ENCODE peak calls at places on chromosomes 5 and 9, in five cellular contexts. One of them, this sample, is unnamed.

GRCh38 chr9:107638922-107639321 is 149.4 kb upstream of the KLF4 start:
- DNase-seq in AG10803: peak; percentile 88
- DNase-seq in cardiac muscle cell: no peak
- DNase-seq in RWPE1: no peak
- DNase-seq in ovary: peak; percentile 85
- DNase-seq in this sample: peak; percentile 90

GRCh38 chr5:119365847-119366536 is 10.2 kb downstream of the TNFAIP8 start:
- DNase-seq in AG10803: peak; percentile 55
- DNase-seq in cardiac muscle cell: no peak
- DNase-seq in ovary: no peak
- DNase-seq in RWPE1: peak; percentile 35
- DNase-seq in this sample: peak; percentile 57

GRCh38 chr5:84242286-84242685 is 142.4 kb downstream of the EDIL3 start:
- DNase-seq in ovary: no peak
- DNase-seq in cardiac muscle cell: no peak
- DNase-seq in RWPE1: no peak
- DNase-seq in AG10803: peak; percentile 86
- DNase-seq in this sample: peak; percentile 93

GRCh38 chr5:23994581-23995370 is 487.4 kb downstream of the PRDM9 start:
- DNase-seq in RWPE1: peak; percentile 20
- DNase-seq in cardiac muscle cell: no peak
- DNase-seq in AG10803: no peak
- DNase-seq in ovary: no peak
- DNase-seq in this sample: no peak

GRCh38 chr5:142305211-142305610 is 19.6 kb downstream of the SPRY4 start:
- DNase-seq in RWPE1: no peak
- DNase-seq in ovary: no peak
- DNase-seq in cardiac muscle cell: no peak
- DNase-seq in AG10803: no peak
- DNase-seq in this sample: no peak

GRCh38 chr5:139982157-139982974 is 60.7 kb downstream of the NRG2 start:
- DNase-seq in RWPE1: peak; percentile 21
- DNase-seq in AG10803: peak; percentile 17
- DNase-seq in ovary: peak; percentile 67
- DNase-seq in cardiac muscle cell: peak; percentile 76
- DNase-seq in this sample: peak; percentile 35

GRCh38 chr9:12965303-12965702 is 190.5 kb downstream of the LURAP1L start:
- DNase-seq in AG10803: no peak
- DNase-seq in ovary: no peak
- DNase-seq in cardiac muscle cell: no peak
- DNase-seq in RWPE1: no peak
- DNase-seq in this sample: no peak

GRCh38 chr9:34246453-34246852 is 67.6 kb downstream of the UBAP1 start:
- DNase-seq in cardiac muscle cell: no peak
- DNase-seq in ovary: no peak
- DNase-seq in RWPE1: no peak
- DNase-seq in AG10803: no peak
- DNase-seq in this sample: no peak

GRCh38 chr5:142617416-142617815 is 68.5 kb downstream of the FGF1 start:
- DNase-seq in cardiac muscle cell: no peak
- DNase-seq in RWPE1: no peak
- DNase-seq in AG10803: no peak
- DNase-seq in ovary: no peak
- DNase-seq in this sample: no peak

GRCh38 chr9:118570076-118570475 is 799.2 kb downstream of the BRINP1 start:
- DNase-seq in AG10803: no peak
- DNase-seq in cardiac muscle cell: no peak
- DNase-seq in ovary: no peak
- DNase-seq in RWPE1: no peak
- DNase-seq in this sample: no peak

GRCh38 chr9:111728617-111729366 is 65.9 kb downstream of the SHOC1 start:
- DNase-seq in ovary: no peak
- DNase-seq in AG10803: peak; percentile 88
- DNase-seq in RWPE1: peak; percentile 90
- DNase-seq in cardiac muscle cell: no peak
- DNase-seq in this sample: peak; percentile 95

GRCh38 chr9:92717201-92718085 is 47.2 kb downstream of the BICD2 start:
- DNase-seq in RWPE1: no peak
- DNase-seq in AG10803: no peak
- DNase-seq in ovary: no peak
- DNase-seq in cardiac muscle cell: no peak
- DNase-seq in this sample: no peak

GRCh38 chr5:54612711-54613110 is 95.2 kb downstream of the SNX18 start:
- DNase-seq in RWPE1: no peak
- DNase-seq in AG10803: no peak
- DNase-seq in cardiac muscle cell: no peak
- DNase-seq in ovary: no peak
- DNase-seq in this sample: no peak
- TF ChIP-seq CTCF in RWPE1: no peak
- TF ChIP-seq CTCF in AG10803: no peak
- TF ChIP-seq CTCF in cardiac muscle cell: no peak
- TF ChIP-seq CTCF in ovary: no peak
- TF ChIP-seq CTCF in this sample: no peak

GRCh38 chr5:76404694-76405306 is 1.7 kb downstream of the IQGAP2 start:
- DNase-seq in RWPE1: no peak
- DNase-seq in AG10803: no peak
- DNase-seq in cardiac muscle cell: no peak
- DNase-seq in ovary: no peak
- DNase-seq in this sample: no peak

GRCh38 chr5:76402880-76403712 is at the start of gene IQGAP2:
- DNase-seq in cardiac muscle cell: peak; percentile 84
- DNase-seq in AG10803: peak; percentile 15
- DNase-seq in RWPE1: peak; percentile 77
- DNase-seq in ovary: peak; percentile 69
- DNase-seq in this sample: peak; percentile 27

GRCh38 chr5:76403963-76404693 is 1.0 kb downstream of the IQGAP2 start:
- DNase-seq in ovary: no peak
- DNase-seq in cardiac muscle cell: peak; percentile 67
- DNase-seq in RWPE1: no peak
- DNase-seq in AG10803: no peak
- DNase-seq in this sample: no peak

GRCh38 chr5:76402251-76402879 is 720 bp upstream of the IQGAP2 start:
- DNase-seq in ovary: peak; percentile 25
- DNase-seq in RWPE1: peak; percentile 20
- DNase-seq in AG10803: no peak
- DNase-seq in cardiac muscle cell: peak; percentile 47
- DNase-seq in this sample: no peak

DNA sequence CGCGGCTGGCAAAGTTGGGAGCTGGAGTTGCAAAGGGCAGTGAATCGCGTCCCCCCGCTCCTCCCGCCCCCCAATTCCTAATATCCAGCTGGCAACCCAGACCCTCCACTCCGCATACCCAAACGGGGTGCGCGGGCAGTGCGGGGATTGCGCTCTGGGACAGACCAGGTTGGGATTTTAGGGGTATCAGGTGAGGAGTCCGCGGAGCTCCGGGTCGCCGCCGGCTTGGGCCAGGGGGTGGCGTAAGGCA is 553 bp downstream of the IQGAP2 start:
- DNase-seq in RWPE1: peak; percentile 19
- DNase-seq in cardiac muscle cell: no peak
- DNase-seq in ovary: peak; percentile 56
- DNase-seq in AG10803: no peak
- DNase-seq in this sample: no peak
- TF ChIP-seq CTCF in RWPE1: no peak
- TF ChIP-seq CTCF in cardiac muscle cell: no peak
- TF ChIP-seq CTCF in ovary: no peak
- TF ChIP-seq CTCF in AG10803: no peak
- TF ChIP-seq CTCF in this sample: peak; percentile 14

DNA sequence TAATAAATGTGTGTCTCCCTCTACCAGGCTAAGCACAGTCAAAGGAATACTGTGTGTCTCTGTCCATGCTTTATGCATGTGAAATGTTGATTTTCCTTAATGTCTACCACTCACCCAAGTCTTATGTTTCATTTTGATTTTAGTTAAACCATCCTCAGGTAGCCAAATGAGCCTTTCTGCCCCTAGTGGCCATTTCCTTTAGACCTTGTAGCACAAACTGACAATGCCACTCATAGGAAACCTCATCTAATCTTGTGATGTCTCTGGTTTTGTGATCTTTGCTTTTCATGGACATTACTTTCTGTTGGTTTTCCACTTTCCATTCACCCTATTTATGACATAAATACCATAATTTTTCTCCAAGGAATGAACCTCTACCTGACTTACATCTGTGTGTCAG is 820.8 kb downstream of the MAT2B start:
- DNase-seq in cardiac muscle cell: no peak
- DNase-seq in RWPE1: no peak
- DNase-seq in ovary: no peak
- DNase-seq in AG10803: no peak
- DNase-seq in this sample: no peak
- TF ChIP-seq CTCF in cardiac muscle cell: peak; percentile 19
- TF ChIP-seq CTCF in RWPE1: no peak
- TF ChIP-seq CTCF in ovary: no peak
- TF ChIP-seq CTCF in AG10803: no peak
- TF ChIP-seq CTCF in this sample: no peak

DNA sequence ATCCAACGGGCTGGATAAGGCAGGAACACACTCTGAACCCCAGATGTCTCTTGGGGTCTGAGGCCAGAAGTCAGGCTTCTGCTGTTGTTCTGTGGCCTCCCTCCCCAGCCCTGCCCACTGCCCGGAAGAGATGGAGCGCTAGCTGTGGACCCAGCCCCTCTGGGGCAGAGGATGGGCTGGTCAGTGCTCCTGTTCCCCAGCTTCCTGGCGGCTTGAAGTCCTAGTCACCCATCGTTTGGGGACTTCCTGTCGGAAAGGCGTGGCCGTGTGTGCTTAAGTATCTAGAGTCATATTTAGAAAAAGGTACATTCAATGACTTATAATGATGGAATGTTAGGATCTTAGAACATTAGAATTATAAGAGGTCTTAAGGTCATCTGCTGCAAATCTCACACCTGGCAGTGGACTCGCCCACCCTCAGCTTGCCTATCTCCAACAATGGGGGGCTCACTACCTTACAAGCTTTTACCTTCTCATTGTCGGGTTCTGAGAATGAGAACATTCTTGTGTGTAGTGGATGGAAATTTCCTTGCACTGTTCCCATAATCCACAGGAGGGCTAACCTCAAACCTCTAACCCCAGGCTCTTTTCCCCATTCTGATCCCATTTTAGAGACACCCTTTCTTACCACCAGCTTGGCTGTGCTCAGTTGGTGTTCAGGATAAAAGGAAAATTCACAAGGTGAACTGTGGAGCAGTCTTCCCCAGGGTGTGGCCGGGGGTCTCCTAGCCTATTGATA is 13.4 kb upstream of the AIF1L start:
- DNase-seq in RWPE1: peak; percentile 48
- DNase-seq in cardiac muscle cell: no peak
- DNase-seq in ovary: no peak
- DNase-seq in AG10803: no peak
- DNase-seq in this sample: no peak
- TF ChIP-seq CTCF in RWPE1: no peak
- TF ChIP-seq CTCF in cardiac muscle cell: no peak
- TF ChIP-seq CTCF in ovary: no peak
- TF ChIP-seq CTCF in AG10803: no peak
- TF ChIP-seq CTCF in this sample: no peak

GRCh38 chr5:36459191-36460135 is 146.9 kb upstream of the SLC1A3 start:
- DNase-seq in RWPE1: peak; percentile 49
- DNase-seq in cardiac muscle cell: no peak
- DNase-seq in AG10803: no peak
- DNase-seq in ovary: no peak
- DNase-seq in this sample: no peak
- TF ChIP-seq CTCF in RWPE1: peak; percentile 23
- TF ChIP-seq CTCF in cardiac muscle cell: no peak
- TF ChIP-seq CTCF in AG10803: peak; percentile 34
- TF ChIP-seq CTCF in ovary: no peak
- TF ChIP-seq CTCF in this sample: peak; percentile 14

GRCh38 chr9:130264414-130265350 is 878 bp upstream of the HMCN2 start:
- DNase-seq in AG10803: no peak
- DNase-seq in ovary: no peak
- DNase-seq in cardiac muscle cell: no peak
- DNase-seq in RWPE1: no peak
- DNase-seq in this sample: no peak

GRCh38 chr9:130262771-130263170 is 2.8 kb upstream of the HMCN2 start:
- DNase-seq in ovary: no peak
- DNase-seq in cardiac muscle cell: no peak
- DNase-seq in RWPE1: no peak
- DNase-seq in AG10803: no peak
- DNase-seq in this sample: no peak

GRCh38 chr9:130262061-130262745 is 3.4 kb upstream of the HMCN2 start:
- DNase-seq in RWPE1: no peak
- DNase-seq in AG10803: no peak
- DNase-seq in cardiac muscle cell: no peak
- DNase-seq in ovary: no peak
- DNase-seq in this sample: no peak

GRCh38 chr9:130265431-130266235 is at the start of gene HMCN2:
- DNase-seq in AG10803: no peak
- DNase-seq in RWPE1: no peak
- DNase-seq in ovary: no peak
- DNase-seq in cardiac muscle cell: peak; percentile 66
- DNase-seq in this sample: no peak

GRCh38 chr9:130263601-130264413 is 1.8 kb upstream of the HMCN2 start:
- DNase-seq in ovary: no peak
- DNase-seq in RWPE1: no peak
- DNase-seq in cardiac muscle cell: no peak
- DNase-seq in AG10803: no peak
- DNase-seq in this sample: no peak
- TF ChIP-seq CTCF in ovary: no peak
- TF ChIP-seq CTCF in RWPE1: no peak
- TF ChIP-seq CTCF in cardiac muscle cell: no peak
- TF ChIP-seq CTCF in AG10803: no peak
- TF ChIP-seq CTCF in this sample: no peak

GRCh38 chr5:167555771-167556170 is 735.7 kb upstream of the WWC1 start:
- DNase-seq in RWPE1: peak; percentile 5
- DNase-seq in AG10803: no peak
- DNase-seq in ovary: no peak
- DNase-seq in cardiac muscle cell: no peak
- DNase-seq in this sample: no peak
- TF ChIP-seq CTCF in RWPE1: no peak
- TF ChIP-seq CTCF in AG10803: peak; percentile 19
- TF ChIP-seq CTCF in ovary: no peak
- TF ChIP-seq CTCF in cardiac muscle cell: no peak
- TF ChIP-seq CTCF in this sample: no peak

This sample was measured in fibroblast of the aortic adventitia.